ENCODE peak calls at places on chromosomes 4 and X, in nine cellular contexts. T, N, U, O, I, Z, B, A and K are unnamed samples. For H3K79me2, the result is how much of the 10 kb centered on the place peaks cover.

GRCh38 chr4:26061248-26061986 is 147.4 kb downstream of the SMIM20 start:
- DNase-seq in B (peak), A (peak), U (peak), T (peak), Z (peak), O (peak), N (peak), I (peak), K (peak)

GRCh38 chr4:95204873-95205272 is 343.9 kb downstream of the UNC5C start:
- DNase-seq in A (peak), O (peak), T (no peak), U (no peak), I (no peak), B (no peak), N (peak), Z (peak), K (no peak)

GRCh38 chr4:48375651-48376291 is 34.4 kb downstream of the SLAIN2 start:
- DNase-seq in A (peak), U (no peak), B (peak), I (no peak), T (no peak), N (peak), O (peak), Z (no peak), K (peak)

GRCh38 chrX:30302957-30303356 is 6.2 kb downstream of the NR0B1 start:
- DNase-seq in U (no peak), N (no peak), B (no peak), Z (peak), O (peak), I (no peak), A (peak), T (no peak), K (no peak)

GRCh38 chrX:107025538-107025937 is 25.5 kb upstream of the MORC4 start:
- DNase-seq in A (peak), U (no peak), O (peak), I (peak), B (peak), T (peak), N (peak), Z (peak), K (peak)

GRCh38 chr4:41657561-41657960 is 91.0 kb downstream of the PHOX2B start:
- DNase-seq in N (peak), T (no peak), Z (no peak), O (peak), B (no peak), A (no peak), U (no peak), I (no peak), K (no peak)

GRCh38 chrX:123873956-123874355 is 14.1 kb downstream of the XIAP start:
- DNase-seq in A (no peak), B (no peak), T (no peak), U (no peak), N (no peak), I (no peak), Z (no peak), O (peak), K (no peak)

GRCh38 chr4:126051709-126052424 is 737.1 kb downstream of the FAT4 start:
- DNase-seq in I (no peak), A (peak), U (no peak), O (peak), Z (no peak), N (peak), T (no peak), B (peak), K (peak)

GRCh38 chrX:110159235-110159634 is 156.3 kb downstream of the TMEM164 start:
- DNase-seq in T (no peak), Z (no peak), O (no peak), N (no peak), A (no peak), U (no peak), I (peak), B (no peak), K (no peak)

GRCh38 chr4:146763560-146763959 is 124.9 kb downstream of the POU4F2 start:
- DNase-seq in U (no peak), O (no peak), Z (no peak), N (no peak), T (no peak), B (no peak), A (no peak), I (no peak), K (no peak)

GRCh38 chr4:5451243-5451642 is 257.1 kb downstream of the EVC2 start:
- DNase-seq in U (no peak), B (no peak), A (no peak), Z (no peak), N (no peak), O (no peak), I (no peak), T (no peak), K (no peak)

GRCh38 chr4:145808021-145808650 is 128.2 kb downstream of the C4orf51 start:
- DNase-seq in N (peak), O (peak), U (peak), I (peak), B (peak), Z (no peak), A (peak), T (peak), K (peak)

GRCh38 chr4:168803727-168804126 is 206.3 kb downstream of the CBR4 start:
- DNase-seq in B (no peak), O (no peak), N (peak), Z (peak), U (peak), T (no peak), A (peak), I (no peak), K (peak)

GRCh38 chr4:182090186-182090585 is 153.0 kb upstream of the TENM3 start:
- DNase-seq in B (no peak), T (peak), A (no peak), O (no peak), N (no peak), U (no peak), I (no peak), Z (no peak), K (no peak)

GRCh38 chr4:86544313-86544966 is 49.7 kb upstream of the PTPN13 start:
- DNase-seq in N (no peak), T (no peak), U (no peak), Z (no peak), O (no peak), B (no peak), I (no peak), A (no peak), K (no peak)

GRCh38 chr4:99816611-99817309 is at the start of gene DAPP1:
- DNase-seq in O (peak), T (no peak), Z (no peak), I (no peak), U (no peak), A (peak), N (no peak), B (peak), K (no peak)
- H2AFZ ChIP-seq in O (no peak), T (no peak), Z (no peak), I (peak), U (no peak), A (peak), N (no peak), B (no peak), K (no peak)

GRCh38 chr4:177322156-177322685 is 12.5 kb downstream of the NEIL3 start:
- DNase-seq in Z (no peak), N (peak), U (no peak), O (no peak), T (no peak), I (no peak), A (no peak), B (no peak), K (peak)

GRCh38 chr4:177322881-177323280 is 13.2 kb downstream of the NEIL3 start:
- DNase-seq in B (no peak), A (no peak), I (no peak), T (no peak), Z (no peak), O (no peak), U (no peak), N (peak), K (peak)

GRCh38 chr4:177321647-177322046 is 12.0 kb downstream of the NEIL3 start:
- DNase-seq in O (no peak), U (no peak), T (no peak), N (no peak), Z (no peak), I (no peak), A (no peak), B (no peak), K (no peak)

GRCh38 chr4:177323416-177323815 is 13.7 kb downstream of the NEIL3 start:
- DNase-seq in I (no peak), U (no peak), T (peak), A (no peak), Z (no peak), O (no peak), N (no peak), B (no peak), K (no peak)

DNA sequence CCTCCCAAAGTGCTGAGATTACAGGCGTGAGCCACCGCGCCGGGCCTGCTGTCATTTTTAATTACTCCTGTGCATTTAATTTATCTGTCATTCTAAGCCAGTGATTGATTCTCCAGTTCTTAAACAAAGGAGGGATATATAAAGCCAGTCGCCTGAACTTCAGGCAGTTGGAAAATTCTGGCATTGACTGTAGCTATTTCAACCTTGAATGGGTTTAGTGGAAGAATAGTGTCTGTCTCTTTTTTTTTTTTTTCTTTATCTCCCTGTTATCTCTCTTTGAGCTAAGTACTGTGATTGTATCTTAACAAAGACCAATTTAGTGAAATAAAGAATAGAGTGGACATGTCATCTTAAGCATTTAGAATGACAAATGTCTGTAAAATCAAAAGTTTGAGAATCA is 11.0 kb downstream of the NEIL3 start:
- DNase-seq in U (no peak), N (no peak), O (no peak), A (no peak), Z (no peak), B (no peak), T (no peak), I (no peak), K (no peak)
- H3K79me2 ChIP-seq in U (under half), N (under half), O (under half), A (half or more), Z (under half), B (under half), T (half or more), I (half or more), K (under half)

GRCh38 chr4:102566426-102566825 is 65.3 kb downstream of the NFKB1 start:
- DNase-seq in T (no peak), I (no peak), O (no peak), A (no peak), B (no peak), Z (no peak), N (no peak), U (no peak), K (no peak)
- H3K27ac ChIP-seq in T (no peak), I (no peak), O (no peak), A (no peak), B (no peak), Z (no peak), N (no peak), U (no peak), K (no peak)

GRCh38 chr4:135739354-135739753 is 1537.8 kb upstream of the PABPC4L start:
- DNase-seq in I (no peak), T (no peak), U (no peak), B (no peak), Z (no peak), N (no peak), A (no peak), O (peak), K (no peak)
- H2AFZ ChIP-seq in I (no peak), T (no peak), U (no peak), B (no peak), Z (no peak), N (no peak), A (no peak), O (no peak), K (no peak)

DNA sequence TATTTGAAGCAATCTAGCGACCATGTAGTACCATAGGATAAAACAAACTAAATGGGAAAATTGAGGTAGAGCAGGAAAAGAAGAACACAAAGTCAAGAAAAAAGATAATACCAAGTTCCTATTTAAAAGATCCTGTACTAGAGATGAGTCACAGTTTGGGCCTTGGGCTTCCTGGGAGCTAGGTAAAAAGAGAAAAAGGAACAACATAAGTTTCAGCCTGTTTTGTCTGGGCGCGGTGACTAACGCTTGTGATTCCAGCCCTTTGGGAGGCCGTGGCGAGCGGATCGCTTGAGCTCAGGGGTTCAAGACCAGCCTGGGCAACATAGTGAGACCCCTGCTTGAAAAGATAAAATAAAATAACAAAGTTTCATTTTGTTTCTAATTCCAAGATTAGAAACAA is 14.0 kb upstream of the TMEM156 start:
- DNase-seq in B (no peak), N (peak), I (peak), T (no peak), Z (no peak), O (peak), U (no peak), A (peak), K (peak)
- H3K79me2 ChIP-seq in B (half or more), N (under half), I (under half), T (half or more), Z (half or more), O (half or more), U (under half), A (half or more), K (half or more)

GRCh38 chrX:115652221-115652620 is 91.2 kb downstream of the PLS3 start:
- DNase-seq in A (no peak), U (no peak), T (no peak), I (no peak), B (no peak), Z (no peak), O (no peak), N (peak), K (no peak)

GRCh38 chrX:115650916-115651315 is 89.9 kb downstream of the PLS3 start:
- DNase-seq in B (peak), O (peak), U (peak), N (peak), Z (peak), T (peak), I (peak), A (peak), K (peak)

GRCh38 chrX:115650449-115650848 is 89.5 kb downstream of the PLS3 start:
- DNase-seq in Z (no peak), A (no peak), N (peak), T (no peak), B (no peak), O (peak), I (no peak), U (no peak), K (peak)

DNA sequence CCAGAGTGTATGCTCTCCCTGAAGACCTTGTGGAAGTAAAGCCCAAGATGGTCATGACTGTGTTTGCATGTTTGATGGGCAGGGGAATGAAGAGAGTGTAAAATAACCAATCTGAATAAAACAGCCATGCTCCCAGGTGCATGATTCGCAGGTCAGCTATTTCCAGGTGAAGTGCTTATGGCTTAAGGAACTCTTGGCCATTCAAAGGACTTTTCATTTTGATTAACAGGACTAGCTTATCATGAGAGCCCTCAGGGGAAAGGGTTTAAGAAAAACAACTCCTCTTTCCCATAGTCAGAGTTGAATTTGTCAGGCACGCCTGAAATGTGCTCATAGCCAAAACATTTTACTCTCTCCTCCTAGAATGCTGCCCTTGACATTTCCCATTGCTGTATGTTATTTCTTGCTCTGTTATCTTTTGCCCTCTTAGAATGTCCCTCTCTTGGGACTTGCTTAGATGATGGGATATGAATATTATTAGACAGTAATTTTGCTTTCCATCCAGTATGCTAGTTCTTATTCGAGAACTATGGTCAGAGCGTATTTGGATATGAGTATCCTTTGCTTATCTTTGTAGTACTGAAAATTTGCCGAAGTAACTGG is 88.6 kb downstream of the PLS3 start:
- DNase-seq in O (peak), B (no peak), A (peak), N (no peak), T (no peak), U (peak), I (no peak), Z (no peak), K (no peak)
- H3K27ac ChIP-seq in O (no peak), B (no peak), A (no peak), N (no peak), T (no peak), U (peak), I (no peak), Z (no peak), K (peak)

GRCh38 chr4:138406881-138407280 is 164.7 kb upstream of the SLC7A11 start:
- DNase-seq in U (no peak), Z (no peak), I (no peak), B (no peak), T (no peak), A (peak), O (no peak), N (peak), K (peak)

GRCh38 chr4:138405934-138406567 is 163.9 kb upstream of the SLC7A11 start:
- DNase-seq in T (no peak), U (no peak), I (no peak), B (no peak), N (peak), A (peak), O (peak), Z (no peak), K (peak)

GRCh38 chr4:138407329-138407728 is 165.2 kb upstream of the SLC7A11 start:
- DNase-seq in T (no peak), B (no peak), N (no peak), I (no peak), A (no peak), Z (no peak), U (no peak), O (no peak), K (no peak)

GRCh38 chr4:138404801-138405200 is 162.7 kb upstream of the SLC7A11 start:
- DNase-seq in I (no peak), U (no peak), O (no peak), B (no peak), N (no peak), A (no peak), T (no peak), Z (no peak), K (no peak)

DNA sequence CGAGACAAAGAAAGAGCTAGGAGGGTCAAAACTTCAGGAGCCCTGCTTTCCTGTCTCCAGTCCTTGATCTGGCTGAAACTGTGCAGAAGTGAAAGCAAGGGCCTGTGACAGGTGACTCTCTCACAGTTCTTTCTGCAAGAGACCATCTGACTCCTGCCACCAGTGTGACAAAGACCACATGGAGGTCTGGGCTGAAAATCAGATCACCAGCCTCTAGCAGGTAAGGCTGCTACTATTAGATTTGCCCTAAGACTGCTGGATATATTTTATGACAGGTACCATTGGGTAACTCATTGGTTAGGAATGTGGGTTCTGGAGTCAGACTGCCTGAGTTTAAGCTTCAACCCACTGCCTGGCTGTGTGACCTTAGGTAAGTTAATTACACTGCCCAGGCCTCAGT is 163.3 kb upstream of the SLC7A11 start:
- DNase-seq in N (peak), O (peak), U (no peak), T (no peak), Z (no peak), A (peak), B (peak), I (no peak), K (peak)
- H2AFZ ChIP-seq in N (no peak), O (no peak), U (no peak), T (no peak), Z (no peak), A (peak), B (no peak), I (peak), K (no peak)

GRCh38 chrX:47148946-47149345 is 3.9 kb downstream of the RBM10 start:
- DNase-seq in B (no peak), I (no peak), A (no peak), O (peak), U (no peak), Z (no peak), N (no peak), T (no peak), K (no peak)
- H3K79me2 ChIP-seq in B (half or more), I (half or more), A (half or more), O (half or more), U (under half), Z (half or more), N (half or more), T (half or more), K (half or more)

GRCh38 chrX:126655061-126655460 is 102.4 kb upstream of the DCAF12L1 start:
- DNase-seq in N (no peak), T (no peak), I (no peak), A (peak), B (peak), O (peak), U (no peak), Z (no peak), K (no peak)

GRCh38 chrX:126658447-126658846 is 105.8 kb upstream of the DCAF12L1 start:
- DNase-seq in N (peak), U (no peak), B (no peak), A (peak), I (no peak), O (peak), Z (no peak), T (no peak), K (no peak)
- H3K27ac ChIP-seq in N (no peak), U (no peak), B (no peak), A (no peak), I (no peak), O (no peak), Z (no peak), T (no peak), K (no peak)

GRCh38 chr4:52554606-52555355 is 104.3 kb downstream of the USP46 start:
- DNase-seq in A (no peak), I (no peak), O (no peak), U (no peak), Z (peak), T (no peak), B (no peak), N (no peak), K (no peak)

GRCh38 chr4:52552778-52553177 is 106.3 kb downstream of the USP46 start:
- DNase-seq in B (peak), A (peak), N (no peak), T (no peak), Z (no peak), O (peak), I (peak), U (no peak), K (no peak)

GRCh38 chr4:52550186-52550585 is 108.9 kb downstream of the USP46 start:
- DNase-seq in O (no peak), Z (peak), T (no peak), I (no peak), U (no peak), B (no peak), A (peak), N (peak), K (no peak)

GRCh38 chr4:52548818-52549570 is 110.1 kb downstream of the USP46 start:
- DNase-seq in Z (no peak), B (no peak), U (no peak), O (no peak), N (no peak), I (no peak), T (no peak), A (peak), K (no peak)

GRCh38 chr4:52551487-52551886 is 107.6 kb downstream of the USP46 start:
- DNase-seq in B (no peak), T (no peak), Z (no peak), O (no peak), U (no peak), A (no peak), I (no peak), N (no peak), K (no peak)
- H2AFZ ChIP-seq in B (no peak), T (no peak), Z (no peak), O (no peak), U (no peak), A (no peak), I (no peak), N (no peak), K (no peak)